ENCODE peak calls at places on chromosomes 12 and 14, in six cellular contexts. A is gastrocnemius medialis, K is psoas muscle, X is PC-9, U is adrenal gland, Q is fibroblast of lung. W is an unnamed sample.

GRCh38 chr12:118164798-118165486 is 29.0 kb downstream of the PEBP1 start:
- DNase-seq in A (no peak), K (no peak), X (peak; percentile 30), U (no peak), Q (peak; percentile 51), W (no peak)

GRCh38 chr12:95099270-95099790 is 25.9 kb upstream of the NR2C1 start:
- DNase-seq in A (no peak), K (no peak), X (no peak), U (no peak), Q (no peak), W (no peak)

GRCh38 chr12:9902539-9903228 is 21.4 kb downstream of the KLRF2 start:
- DNase-seq in A (no peak), K (no peak), X (no peak), U (no peak), Q (no peak), W (no peak)

GRCh38 chr14:68966872-68967301 is 12.2 kb downstream of the ACTN1 start:
- DNase-seq in A (no peak), K (no peak), X (peak; percentile 67), U (peak; percentile 75), Q (peak; percentile 58), W (no peak)

GRCh38 chr14:75499084-75499875 is 23.0 kb upstream of the BATF start:
- DNase-seq in A (no peak), K (no peak), X (no peak), U (peak; percentile 30), Q (no peak), W (no peak)

GRCh38 chr14:69424139-69424923 is 25.8 kb downstream of the SLC39A9 start:
- DNase-seq in A (no peak), K (no peak), X (no peak), U (no peak), Q (peak; percentile 12), W (no peak)

GRCh38 chr14:93655078-93655750 is 133.1 kb downstream of the PRIMA1 start:
- DNase-seq in A (no peak), K (no peak), X (peak; percentile 1), U (no peak), Q (peak; percentile 44), W (peak; percentile 4)

GRCh38 chr12:84922721-84923120 is 10.1 kb upstream of the SLC6A15 start:
- DNase-seq in A (no peak), K (no peak), X (no peak), U (no peak), Q (peak; percentile 32), W (no peak)

GRCh38 chr12:48525332-48525731 is at the start of gene OR8S1:
- DNase-seq in A (no peak), K (no peak), X (no peak), U (no peak), Q (no peak), W (no peak)

GRCh38 chr14:23561259-23561658 is 5.2 kb downstream of the THTPA start:
- DNase-seq in A (no peak), K (no peak), X (no peak), U (no peak), Q (no peak), W (no peak)

GRCh38 chr12:103854372-103854973 is 13.4 kb upstream of the NT5DC3 start:
- DNase-seq in A (no peak), K (no peak), X (no peak), U (no peak), Q (no peak), W (no peak)

GRCh38 chr12:132955094-132955932 is 793 bp downstream of the ZNF605 start:
- DNase-seq in A (peak; percentile 16), K (peak; percentile 67), X (peak; percentile 15), U (peak; percentile 71), Q (peak; percentile 81), W (peak; percentile 14)

GRCh38 chr12:109329710-109330109 is 18.0 kb upstream of the MYO1H start:
- DNase-seq in A (no peak), K (no peak), X (no peak), U (no peak), Q (no peak), W (no peak)

GRCh38 chr12:122870867-122871664 is 24.9 kb downstream of the VPS37B start:
- DNase-seq in A (no peak), K (no peak), X (no peak), U (peak; percentile 83), Q (peak; percentile 67), W (no peak)

GRCh38 chr12:124506145-124506831 is 61.1 kb downstream of the NCOR2 start:
- DNase-seq in A (peak; percentile 63), K (peak; percentile 88), X (no peak), U (peak; percentile 93), Q (no peak), W (peak; percentile 68)

GRCh38 chr14:44107156-44107555 is 399.9 kb downstream of the FSCB start:
- DNase-seq in A (no peak), K (no peak), X (no peak), U (no peak), Q (no peak), W (no peak)

GRCh38 chr14:97443412-97443811 is 646.2 kb downstream of the VRK1 start:
- DNase-seq in A (no peak), K (no peak), X (no peak), U (no peak), Q (no peak), W (no peak)

GRCh38 chr12:111330800-111331752 is 37.8 kb downstream of the PHETA1 start:
- DNase-seq in A (no peak), K (no peak), X (no peak), U (no peak), Q (peak; percentile 57), W (peak; percentile 15)

GRCh38 chr14:89615421-89615820 is 198.4 kb upstream of the FOXN3 start:
- DNase-seq in A (no peak), K (no peak), X (no peak), U (no peak), Q (no peak), W (no peak)

GRCh38 chr14:63203618-63204406 is 431 bp upstream of the RHOJ start:
- DNase-seq in A (peak; percentile 65), K (peak; percentile 80), X (peak; percentile 28), U (peak; percentile 87), Q (peak; percentile 99), W (peak; percentile 89)

GRCh38 chr12:47949441-47950341 is 13.7 kb upstream of the TMEM106C start:
- DNase-seq in A (peak; percentile 58), K (peak; percentile 84), X (peak; percentile 79), U (peak; percentile 90), Q (peak; percentile 77), W (peak; percentile 41)

GRCh38 chr14:73591690-73592448 is at the start of gene ACOT4:
- DNase-seq in A (no peak), K (peak; percentile 64), X (peak; percentile 63), U (no peak), Q (peak; percentile 15), W (no peak)

DNA sequence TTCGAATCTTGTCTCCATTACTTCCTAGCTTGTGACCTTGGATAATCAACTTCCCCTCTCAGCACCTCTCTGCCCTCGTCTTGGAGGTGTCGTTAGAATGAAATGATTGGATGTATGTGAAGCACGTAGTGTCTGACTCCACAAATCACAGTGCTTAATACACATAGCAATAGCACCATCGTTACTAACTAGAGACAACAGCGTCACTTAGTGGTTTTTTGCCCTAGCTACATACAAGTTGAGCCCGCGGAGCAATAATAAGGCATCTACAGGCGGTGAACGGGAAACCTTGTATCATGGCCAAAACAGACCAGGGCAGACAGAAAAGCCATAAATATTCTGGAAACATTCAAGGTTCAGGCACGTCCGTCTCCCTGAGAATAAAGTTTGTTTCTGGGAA is 154.9 kb downstream of the ASCL4 start:
- DNase-seq in A (no peak), K (no peak), X (no peak), U (peak; percentile 61), Q (peak; percentile 4), W (peak; percentile 12)
- TF ChIP-seq CTCF in A (no peak), K (no peak), X (peak; percentile 39), U (no peak), Q (no peak), W (peak; percentile 5)

DNA sequence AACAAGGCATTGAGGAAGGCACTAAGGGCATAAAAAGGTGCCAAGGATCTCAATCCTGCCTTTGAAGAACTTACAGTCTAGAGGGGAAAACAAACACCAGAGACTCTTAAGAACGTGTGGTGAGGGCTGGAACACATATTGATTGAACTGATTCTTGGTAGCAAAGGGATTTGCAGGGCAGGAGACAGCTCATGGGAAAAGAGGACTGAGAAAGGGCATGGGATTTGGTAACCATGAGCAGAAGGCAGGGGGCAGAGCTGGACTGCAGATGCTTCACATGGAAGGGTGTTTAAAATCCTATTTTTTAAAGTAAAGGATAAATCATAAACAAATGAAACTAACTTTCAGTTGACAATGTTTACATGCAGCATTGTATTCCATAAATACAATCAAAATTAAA is 203.1 kb downstream of the ITPR2 start:
- DNase-seq in A (no peak), K (no peak), X (no peak), U (no peak), Q (peak; percentile 67), W (no peak)
- TF ChIP-seq CTCF in A (no peak), K (peak; percentile 18), X (no peak), U (peak; percentile 48), Q (peak; percentile 75), W (peak; percentile 43)

GRCh38 chr12:55817352-55818139 is at the start of the genes ORMDL2 and SARNP:
- DNase-seq in A (peak; percentile 99), K (peak; percentile 96), X (peak; percentile 96), U (peak; percentile 100), Q (peak; percentile 100), W (peak; percentile 100)

GRCh38 chr12:55818886-55819285 is 1.0 kb downstream of the ORMDL2 start:
- DNase-seq in A (no peak), K (no peak), X (no peak), U (no peak), Q (peak; percentile 53), W (no peak)

GRCh38 chr12:55818140-55818728 is 393 bp downstream of the ORMDL2 start:
- DNase-seq in A (no peak), K (no peak), X (no peak), U (no peak), Q (no peak), W (no peak)

GRCh38 chr12:55815473-55815872 is 2.1 kb downstream of the SARNP start:
- DNase-seq in A (no peak), K (no peak), X (no peak), U (no peak), Q (no peak), W (no peak)

DNA sequence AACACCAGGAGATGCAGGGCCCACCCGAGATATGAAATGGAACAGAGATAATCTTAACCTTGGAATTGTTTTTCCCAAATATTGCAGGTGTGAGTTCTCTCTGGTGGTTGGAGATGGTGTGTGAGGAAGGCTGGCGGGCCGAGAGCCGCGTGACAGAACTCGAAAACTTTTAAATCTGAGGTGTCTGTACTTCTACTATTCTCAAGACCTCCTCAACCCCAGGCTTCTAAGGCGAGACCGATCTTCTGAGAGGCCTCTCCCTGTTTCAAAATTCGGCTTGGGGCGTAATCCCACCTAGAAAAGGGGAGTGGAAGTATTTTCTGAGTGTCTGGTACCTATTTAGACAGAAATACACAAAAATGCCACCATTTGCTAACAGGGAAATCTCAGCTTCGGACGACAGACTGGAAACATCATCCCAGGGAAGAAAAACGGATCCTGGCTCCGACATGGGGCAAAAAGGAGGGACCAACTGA is 610 bp downstream of the SARNP start:
- DNase-seq in A (no peak), K (no peak), X (no peak), U (no peak), Q (no peak), W (no peak)
- TF ChIP-seq CTCF in A (no peak), K (no peak), X (no peak), U (no peak), Q (no peak), W (no peak)

DNA sequence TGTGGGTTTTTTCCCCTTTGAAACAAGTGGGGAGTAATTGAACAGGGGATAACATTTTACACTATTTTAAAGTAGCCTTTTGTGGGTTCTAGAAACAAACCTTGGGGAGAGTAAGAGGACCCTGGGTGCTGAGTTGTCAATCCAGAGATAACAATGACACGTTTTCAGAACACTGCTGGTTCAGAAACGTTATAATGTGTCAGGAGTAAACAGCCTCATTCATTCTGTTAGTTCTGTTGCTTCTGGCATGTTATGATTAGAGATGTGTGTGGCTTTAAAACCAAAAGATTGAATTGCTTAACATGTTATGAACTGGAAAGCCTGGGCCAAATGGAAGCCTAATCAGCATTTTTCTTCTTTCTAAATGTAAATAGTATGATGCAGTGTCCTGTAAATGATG is 680.5 kb upstream of the NOVA1 start:
- DNase-seq in A (no peak), K (no peak), X (no peak), U (no peak), Q (no peak), W (no peak)
- TF ChIP-seq CTCF in A (no peak), K (no peak), X (no peak), U (no peak), Q (no peak), W (no peak)